ENCODE peak calls at places on chromosomes 13 and 19, in ten cellular contexts. One of them, this sample, is unnamed.
A peak's percentile ranks its signal among the peaks of the same experiment; 100 is the strongest.

GRCh38 chr19:40249781-40250180 is 23.3 kb upstream of the CCNP start:
- DNase-seq in brain microvascular endothelial cell: no peak
- DNase-seq in amniotic epithelial cell: no peak
- DNase-seq in heart left ventricle: no peak
- DNase-seq in T-helper 17 cell: no peak
- DNase-seq in stimulated activated CD8-positive, alpha-beta memory T cell treated with anti-CD3 and anti-CD28 coated beads, Interleukin-7, amount 100 ng/mL, for 1 hour: no peak
- DNase-seq in NCI-H1092 treated with DMSO at 0.1 percent for 48 hours: no peak
- DNase-seq in tibial nerve: no peak
- DNase-seq in fibroblast of gingiva: no peak
- DNase-seq in LHCN-M2: no peak
- DNase-seq in this sample: no peak

GRCh38 chr13:84844473-84844872 is 954.7 kb downstream of the SLITRK6 start:
- DNase-seq in brain microvascular endothelial cell: no peak
- DNase-seq in amniotic epithelial cell: no peak
- DNase-seq in heart left ventricle: no peak
- DNase-seq in T-helper 17 cell: no peak
- DNase-seq in stimulated activated CD8-positive, alpha-beta memory T cell treated with anti-CD3 and anti-CD28 coated beads, Interleukin-7, amount 100 ng/mL, for 1 hour: no peak
- DNase-seq in NCI-H1092 treated with DMSO at 0.1 percent for 48 hours: peak; percentile 49
- DNase-seq in tibial nerve: no peak
- DNase-seq in fibroblast of gingiva: no peak
- DNase-seq in LHCN-M2: peak; percentile 4
- DNase-seq in this sample: peak; percentile 68

GRCh38 chr13:111883571-111884343 is 183.2 kb upstream of the SOX1 start:
- DNase-seq in brain microvascular endothelial cell: no peak
- DNase-seq in amniotic epithelial cell: no peak
- DNase-seq in heart left ventricle: no peak
- DNase-seq in T-helper 17 cell: no peak
- DNase-seq in stimulated activated CD8-positive, alpha-beta memory T cell treated with anti-CD3 and anti-CD28 coated beads, Interleukin-7, amount 100 ng/mL, for 1 hour: no peak
- DNase-seq in NCI-H1092 treated with DMSO at 0.1 percent for 48 hours: no peak
- DNase-seq in tibial nerve: no peak
- DNase-seq in fibroblast of gingiva: no peak
- DNase-seq in LHCN-M2: no peak
- DNase-seq in this sample: no peak

GRCh38 chr19:48925240-48925843 is 8.2 kb upstream of the DHDH start:
- DNase-seq in brain microvascular endothelial cell: peak; percentile 62
- DNase-seq in amniotic epithelial cell: peak; percentile 33
- DNase-seq in heart left ventricle: no peak
- DNase-seq in T-helper 17 cell: no peak
- DNase-seq in stimulated activated CD8-positive, alpha-beta memory T cell treated with anti-CD3 and anti-CD28 coated beads, Interleukin-7, amount 100 ng/mL, for 1 hour: no peak
- DNase-seq in NCI-H1092 treated with DMSO at 0.1 percent for 48 hours: no peak
- DNase-seq in tibial nerve: no peak
- DNase-seq in fibroblast of gingiva: peak; percentile 32
- DNase-seq in LHCN-M2: peak; percentile 85
- DNase-seq in this sample: no peak

GRCh38 chr19:45250832-45251451 is at the start of gene MARK4:
- DNase-seq in brain microvascular endothelial cell: peak; percentile 17
- DNase-seq in amniotic epithelial cell: peak; percentile 42
- DNase-seq in heart left ventricle: peak; percentile 71
- DNase-seq in T-helper 17 cell: peak; percentile 58
- DNase-seq in stimulated activated CD8-positive, alpha-beta memory T cell treated with anti-CD3 and anti-CD28 coated beads, Interleukin-7, amount 100 ng/mL, for 1 hour: peak; percentile 34
- DNase-seq in NCI-H1092 treated with DMSO at 0.1 percent for 48 hours: peak; percentile 28
- DNase-seq in tibial nerve: peak; percentile 29
- DNase-seq in fibroblast of gingiva: peak; percentile 43
- DNase-seq in LHCN-M2: peak; percentile 42
- DNase-seq in this sample: peak; percentile 74

GRCh38 chr19:18428173-18428836 is 9.1 kb downstream of the SSBP4 start:
- DNase-seq in brain microvascular endothelial cell: no peak
- DNase-seq in amniotic epithelial cell: no peak
- DNase-seq in heart left ventricle: no peak
- DNase-seq in T-helper 17 cell: no peak
- DNase-seq in stimulated activated CD8-positive, alpha-beta memory T cell treated with anti-CD3 and anti-CD28 coated beads, Interleukin-7, amount 100 ng/mL, for 1 hour: no peak
- DNase-seq in NCI-H1092 treated with DMSO at 0.1 percent for 48 hours: no peak
- DNase-seq in tibial nerve: no peak
- DNase-seq in fibroblast of gingiva: no peak
- DNase-seq in LHCN-M2: no peak
- DNase-seq in this sample: no peak

GRCh38 chr13:45749026-45749759 is 47.1 kb downstream of the CBY2 start:
- DNase-seq in brain microvascular endothelial cell: no peak
- DNase-seq in amniotic epithelial cell: peak; percentile 9
- DNase-seq in heart left ventricle: no peak
- DNase-seq in T-helper 17 cell: no peak
- DNase-seq in stimulated activated CD8-positive, alpha-beta memory T cell treated with anti-CD3 and anti-CD28 coated beads, Interleukin-7, amount 100 ng/mL, for 1 hour: no peak
- DNase-seq in NCI-H1092 treated with DMSO at 0.1 percent for 48 hours: peak; percentile 65
- DNase-seq in tibial nerve: no peak
- DNase-seq in fibroblast of gingiva: no peak
- DNase-seq in LHCN-M2: no peak
- DNase-seq in this sample: no peak

GRCh38 chr13:112260108-112261055 is 115.8 kb upstream of the SPACA7 start:
- DNase-seq in brain microvascular endothelial cell: no peak
- DNase-seq in amniotic epithelial cell: no peak
- DNase-seq in heart left ventricle: no peak
- DNase-seq in T-helper 17 cell: no peak
- DNase-seq in stimulated activated CD8-positive, alpha-beta memory T cell treated with anti-CD3 and anti-CD28 coated beads, Interleukin-7, amount 100 ng/mL, for 1 hour: no peak
- DNase-seq in NCI-H1092 treated with DMSO at 0.1 percent for 48 hours: no peak
- DNase-seq in tibial nerve: no peak
- DNase-seq in fibroblast of gingiva: no peak
- DNase-seq in LHCN-M2: no peak
- DNase-seq in this sample: no peak

GRCh38 chr13:112742583-112742982 is 52.7 kb downstream of the ATP11A start:
- DNase-seq in brain microvascular endothelial cell: no peak
- DNase-seq in amniotic epithelial cell: no peak
- DNase-seq in heart left ventricle: no peak
- DNase-seq in T-helper 17 cell: no peak
- DNase-seq in stimulated activated CD8-positive, alpha-beta memory T cell treated with anti-CD3 and anti-CD28 coated beads, Interleukin-7, amount 100 ng/mL, for 1 hour: no peak
- DNase-seq in NCI-H1092 treated with DMSO at 0.1 percent for 48 hours: no peak
- DNase-seq in tibial nerve: no peak
- DNase-seq in fibroblast of gingiva: no peak
- DNase-seq in LHCN-M2: no peak
- DNase-seq in this sample: no peak

GRCh38 chr13:74129500-74130144 is 4.6 kb downstream of the KLF12 start:
- DNase-seq in brain microvascular endothelial cell: no peak
- DNase-seq in amniotic epithelial cell: peak; percentile 46
- DNase-seq in heart left ventricle: no peak
- DNase-seq in T-helper 17 cell: peak; percentile 15
- DNase-seq in stimulated activated CD8-positive, alpha-beta memory T cell treated with anti-CD3 and anti-CD28 coated beads, Interleukin-7, amount 100 ng/mL, for 1 hour: no peak
- DNase-seq in NCI-H1092 treated with DMSO at 0.1 percent for 48 hours: no peak
- DNase-seq in tibial nerve: no peak
- DNase-seq in fibroblast of gingiva: peak; percentile 80
- DNase-seq in LHCN-M2: peak; percentile 85
- DNase-seq in this sample: peak; percentile 79

GRCh38 chr13:66152596-66152995 is 1077.5 kb downstream of the PCDH9 start:
- DNase-seq in brain microvascular endothelial cell: no peak
- DNase-seq in amniotic epithelial cell: no peak
- DNase-seq in heart left ventricle: no peak
- DNase-seq in T-helper 17 cell: no peak
- DNase-seq in stimulated activated CD8-positive, alpha-beta memory T cell treated with anti-CD3 and anti-CD28 coated beads, Interleukin-7, amount 100 ng/mL, for 1 hour: no peak
- DNase-seq in NCI-H1092 treated with DMSO at 0.1 percent for 48 hours: no peak
- DNase-seq in tibial nerve: no peak
- DNase-seq in fibroblast of gingiva: no peak
- DNase-seq in LHCN-M2: no peak
- DNase-seq in this sample: no peak

GRCh38 chr13:30376426-30377311 is 45.6 kb upstream of the UBE2L5 start:
- DNase-seq in brain microvascular endothelial cell: no peak
- DNase-seq in amniotic epithelial cell: no peak
- DNase-seq in heart left ventricle: no peak
- DNase-seq in T-helper 17 cell: peak; percentile 53
- DNase-seq in stimulated activated CD8-positive, alpha-beta memory T cell treated with anti-CD3 and anti-CD28 coated beads, Interleukin-7, amount 100 ng/mL, for 1 hour: peak; percentile 43
- DNase-seq in NCI-H1092 treated with DMSO at 0.1 percent for 48 hours: no peak
- DNase-seq in tibial nerve: no peak
- DNase-seq in fibroblast of gingiva: no peak
- DNase-seq in LHCN-M2: no peak
- DNase-seq in this sample: no peak

GRCh38 chr13:99867535-99868271 is 103.9 kb downstream of the ZIC5 start:
- DNase-seq in brain microvascular endothelial cell: no peak
- DNase-seq in amniotic epithelial cell: no peak
- DNase-seq in heart left ventricle: no peak
- DNase-seq in T-helper 17 cell: no peak
- DNase-seq in stimulated activated CD8-positive, alpha-beta memory T cell treated with anti-CD3 and anti-CD28 coated beads, Interleukin-7, amount 100 ng/mL, for 1 hour: no peak
- DNase-seq in NCI-H1092 treated with DMSO at 0.1 percent for 48 hours: no peak
- DNase-seq in tibial nerve: no peak
- DNase-seq in fibroblast of gingiva: no peak
- DNase-seq in LHCN-M2: no peak
- DNase-seq in this sample: no peak

GRCh38 chr19:48636859-48637448 is at the start of gene DBP:
- DNase-seq in brain microvascular endothelial cell: no peak
- DNase-seq in amniotic epithelial cell: no peak
- DNase-seq in heart left ventricle: no peak
- DNase-seq in T-helper 17 cell: peak; percentile 23
- DNase-seq in stimulated activated CD8-positive, alpha-beta memory T cell treated with anti-CD3 and anti-CD28 coated beads, Interleukin-7, amount 100 ng/mL, for 1 hour: no peak
- DNase-seq in NCI-H1092 treated with DMSO at 0.1 percent for 48 hours: peak; percentile 58
- DNase-seq in tibial nerve: no peak
- DNase-seq in fibroblast of gingiva: no peak
- DNase-seq in LHCN-M2: no peak
- DNase-seq in this sample: peak; percentile 89

GRCh38 chr19:4357095-4357797 is 13.9 kb downstream of the MPND start:
- DNase-seq in brain microvascular endothelial cell: no peak
- DNase-seq in amniotic epithelial cell: no peak
- DNase-seq in heart left ventricle: no peak
- DNase-seq in T-helper 17 cell: no peak
- DNase-seq in stimulated activated CD8-positive, alpha-beta memory T cell treated with anti-CD3 and anti-CD28 coated beads, Interleukin-7, amount 100 ng/mL, for 1 hour: no peak
- DNase-seq in NCI-H1092 treated with DMSO at 0.1 percent for 48 hours: no peak
- DNase-seq in tibial nerve: no peak
- DNase-seq in fibroblast of gingiva: no peak
- DNase-seq in LHCN-M2: no peak
- DNase-seq in this sample: no peak

GRCh38 chr19:10612515-10613119 is 12.7 kb upstream of the SLC44A2 start:
- DNase-seq in brain microvascular endothelial cell: no peak
- DNase-seq in amniotic epithelial cell: no peak
- DNase-seq in heart left ventricle: peak; percentile 87
- DNase-seq in T-helper 17 cell: no peak
- DNase-seq in stimulated activated CD8-positive, alpha-beta memory T cell treated with anti-CD3 and anti-CD28 coated beads, Interleukin-7, amount 100 ng/mL, for 1 hour: no peak
- DNase-seq in NCI-H1092 treated with DMSO at 0.1 percent for 48 hours: no peak
- DNase-seq in tibial nerve: peak; percentile 36
- DNase-seq in fibroblast of gingiva: peak; percentile 16
- DNase-seq in LHCN-M2: no peak
- DNase-seq in this sample: no peak

GRCh38 chr19:47130120-47130588 is 481 bp upstream of the SAE1 start:
- DNase-seq in brain microvascular endothelial cell: no peak
- DNase-seq in amniotic epithelial cell: no peak
- DNase-seq in heart left ventricle: no peak
- DNase-seq in T-helper 17 cell: no peak
- DNase-seq in stimulated activated CD8-positive, alpha-beta memory T cell treated with anti-CD3 and anti-CD28 coated beads, Interleukin-7, amount 100 ng/mL, for 1 hour: no peak
- DNase-seq in NCI-H1092 treated with DMSO at 0.1 percent for 48 hours: no peak
- DNase-seq in tibial nerve: no peak
- DNase-seq in fibroblast of gingiva: no peak
- DNase-seq in LHCN-M2: no peak
- DNase-seq in this sample: no peak

GRCh38 chr19:51587264-51588191 is 16.4 kb downstream of the ZNF175 start:
- DNase-seq in brain microvascular endothelial cell: no peak
- DNase-seq in amniotic epithelial cell: no peak
- DNase-seq in heart left ventricle: no peak
- DNase-seq in T-helper 17 cell: no peak
- DNase-seq in stimulated activated CD8-positive, alpha-beta memory T cell treated with anti-CD3 and anti-CD28 coated beads, Interleukin-7, amount 100 ng/mL, for 1 hour: no peak
- DNase-seq in NCI-H1092 treated with DMSO at 0.1 percent for 48 hours: no peak
- DNase-seq in tibial nerve: no peak
- DNase-seq in fibroblast of gingiva: no peak
- DNase-seq in LHCN-M2: no peak
- DNase-seq in this sample: no peak

GRCh38 chr13:51895906-51896888 is 34.4 kb downstream of the CCDC70 start:
- DNase-seq in brain microvascular endothelial cell: peak; percentile 54
- DNase-seq in amniotic epithelial cell: peak; percentile 63
- DNase-seq in heart left ventricle: peak; percentile 40
- DNase-seq in T-helper 17 cell: peak; percentile 21
- DNase-seq in stimulated activated CD8-positive, alpha-beta memory T cell treated with anti-CD3 and anti-CD28 coated beads, Interleukin-7, amount 100 ng/mL, for 1 hour: no peak
- DNase-seq in NCI-H1092 treated with DMSO at 0.1 percent for 48 hours: peak; percentile 11
- DNase-seq in tibial nerve: peak; percentile 40
- DNase-seq in fibroblast of gingiva: peak; percentile 43
- DNase-seq in LHCN-M2: peak; percentile 27
- DNase-seq in this sample: peak; percentile 72

GRCh38 chr13:45051315-45051714 is 62.0 kb downstream of the GPALPP1 start:
- DNase-seq in brain microvascular endothelial cell: no peak
- DNase-seq in amniotic epithelial cell: no peak
- DNase-seq in heart left ventricle: no peak
- DNase-seq in T-helper 17 cell: no peak
- DNase-seq in stimulated activated CD8-positive, alpha-beta memory T cell treated with anti-CD3 and anti-CD28 coated beads, Interleukin-7, amount 100 ng/mL, for 1 hour: no peak
- DNase-seq in NCI-H1092 treated with DMSO at 0.1 percent for 48 hours: no peak
- DNase-seq in tibial nerve: no peak
- DNase-seq in fibroblast of gingiva: no peak
- DNase-seq in LHCN-M2: no peak
- DNase-seq in this sample: peak; percentile 23

GRCh38 chr13:98688373-98688772 is 64.1 kb downstream of the SLC15A1 start:
- DNase-seq in brain microvascular endothelial cell: no peak
- DNase-seq in amniotic epithelial cell: no peak
- DNase-seq in heart left ventricle: no peak
- DNase-seq in T-helper 17 cell: no peak
- DNase-seq in stimulated activated CD8-positive, alpha-beta memory T cell treated with anti-CD3 and anti-CD28 coated beads, Interleukin-7, amount 100 ng/mL, for 1 hour: no peak
- DNase-seq in NCI-H1092 treated with DMSO at 0.1 percent for 48 hours: no peak
- DNase-seq in tibial nerve: no peak
- DNase-seq in fibroblast of gingiva: no peak
- DNase-seq in LHCN-M2: no peak
- DNase-seq in this sample: no peak